ENCODE peak calls at places on chromosomes 7 and 10, in five cellular contexts. One of them, this sample, is unnamed.

GRCh38 chr7:27167916-27168264 is 2.6 kb upstream of the HOXA9 start:
- DNase-seq in heart left ventricle: no peak
- DNase-seq in psoas muscle: no peak
- DNase-seq in stomach: no peak
- DNase-seq in hepatocyte: no peak
- DNase-seq in this sample: no peak

GRCh38 chr10:17049195-17049594 is 80.4 kb downstream of the CUBN start:
- DNase-seq in heart left ventricle: no peak
- DNase-seq in psoas muscle: no peak
- DNase-seq in stomach: no peak
- DNase-seq in hepatocyte: no peak
- DNase-seq in this sample: no peak

GRCh38 chr7:43791665-43792064 is 33.2 kb downstream of the BLVRA start:
- DNase-seq in heart left ventricle: no peak
- DNase-seq in psoas muscle: no peak
- DNase-seq in stomach: no peak
- DNase-seq in hepatocyte: no peak
- DNase-seq in this sample: no peak

GRCh38 chr7:149229526-149229925 is 9.9 kb upstream of the ZNF212 start:
- DNase-seq in heart left ventricle: no peak
- DNase-seq in psoas muscle: no peak
- DNase-seq in stomach: no peak
- DNase-seq in hepatocyte: no peak
- DNase-seq in this sample: no peak

GRCh38 chr10:119205926-119206602 is 1.3 kb upstream of the GRK5 start:
- DNase-seq in heart left ventricle: peak
- DNase-seq in psoas muscle: peak
- DNase-seq in stomach: peak
- DNase-seq in hepatocyte: peak
- DNase-seq in this sample: no peak

GRCh38 chr7:41574377-41574776 is 128.5 kb downstream of the INHBA start:
- DNase-seq in heart left ventricle: no peak
- DNase-seq in psoas muscle: no peak
- DNase-seq in stomach: no peak
- DNase-seq in hepatocyte: no peak
- DNase-seq in this sample: no peak

GRCh38 chr7:135886334-135887132 is 90.6 kb downstream of the MTPN start:
- DNase-seq in heart left ventricle: no peak
- DNase-seq in psoas muscle: no peak
- DNase-seq in stomach: no peak
- DNase-seq in hepatocyte: no peak
- DNase-seq in this sample: no peak

GRCh38 chr10:132238371-132239125 is 51.8 kb downstream of the DPYSL4 start:
- DNase-seq in heart left ventricle: no peak
- DNase-seq in psoas muscle: peak
- DNase-seq in stomach: no peak
- DNase-seq in hepatocyte: no peak
- DNase-seq in this sample: no peak

GRCh38 chr7:94174375-94174774 is 170.2 kb upstream of the BET1 start:
- DNase-seq in heart left ventricle: no peak
- DNase-seq in psoas muscle: no peak
- DNase-seq in stomach: no peak
- DNase-seq in hepatocyte: no peak
- DNase-seq in this sample: no peak

GRCh38 chr7:24038993-24039392 is 245.0 kb upstream of the NPY start:
- DNase-seq in heart left ventricle: no peak
- DNase-seq in psoas muscle: no peak
- DNase-seq in stomach: no peak
- DNase-seq in hepatocyte: no peak
- DNase-seq in this sample: no peak

DNA sequence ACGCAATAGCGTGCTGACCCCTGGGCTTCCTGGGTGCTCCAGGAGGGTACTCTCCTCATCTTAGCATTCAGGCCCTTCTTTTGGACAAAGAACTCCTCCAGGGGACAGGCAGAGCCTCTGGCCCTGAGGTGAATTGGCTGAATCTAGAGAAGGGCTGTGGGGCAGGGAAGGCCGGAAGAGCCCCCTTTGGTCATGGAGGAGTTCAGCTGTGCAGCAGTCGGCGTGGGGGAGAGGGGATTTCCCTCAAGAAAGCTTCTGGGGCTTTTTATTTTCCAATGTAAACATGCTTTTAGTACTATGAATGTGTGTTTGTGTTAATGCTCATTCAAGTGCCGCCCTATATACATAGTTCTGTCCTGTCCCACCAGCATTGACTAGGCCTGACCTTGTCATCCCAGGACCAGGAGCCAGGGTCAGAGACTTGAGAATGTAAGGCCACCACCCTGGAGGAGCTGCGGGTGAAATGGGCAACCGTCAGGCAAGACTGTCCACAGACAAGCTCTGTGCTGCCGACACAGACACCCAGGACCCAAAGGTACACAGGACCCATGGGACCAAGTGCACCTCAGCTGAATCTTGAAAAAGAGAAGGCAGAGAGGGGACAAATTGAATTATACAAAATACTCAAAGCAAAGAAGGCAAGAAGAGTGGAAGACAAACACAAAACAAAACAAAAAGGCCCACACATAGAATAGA is 38.7 kb downstream of the FIGNL1 start:
- DNase-seq in heart left ventricle: no peak
- DNase-seq in psoas muscle: no peak
- DNase-seq in stomach: no peak
- DNase-seq in hepatocyte: no peak
- DNase-seq in this sample: no peak
- H3K4me3 ChIP-seq in heart left ventricle: no peak
- H3K4me3 ChIP-seq in psoas muscle: no peak
- H3K4me3 ChIP-seq in stomach: no peak
- H3K4me3 ChIP-seq in hepatocyte: no peak
- H3K4me3 ChIP-seq in this sample: no peak

GRCh38 chr7:130957140-130957513 is 223.1 kb upstream of the KLF14 start:
- DNase-seq in heart left ventricle: no peak
- DNase-seq in psoas muscle: no peak
- DNase-seq in stomach: no peak
- DNase-seq in hepatocyte: no peak
- DNase-seq in this sample: no peak
- H3K4me3 ChIP-seq in heart left ventricle: no peak
- H3K4me3 ChIP-seq in psoas muscle: no peak
- H3K4me3 ChIP-seq in stomach: no peak
- H3K4me3 ChIP-seq in hepatocyte: no peak
- H3K4me3 ChIP-seq in this sample: no peak

GRCh38 chr10:89659185-89660131 is 14.4 kb upstream of the PANK1 start:
- DNase-seq in heart left ventricle: no peak
- DNase-seq in psoas muscle: no peak
- DNase-seq in stomach: no peak
- DNase-seq in hepatocyte: no peak
- DNase-seq in this sample: peak
- H3K4me3 ChIP-seq in heart left ventricle: no peak
- H3K4me3 ChIP-seq in psoas muscle: no peak
- H3K4me3 ChIP-seq in stomach: no peak
- H3K4me3 ChIP-seq in hepatocyte: no peak
- H3K4me3 ChIP-seq in this sample: no peak

GRCh38 chr7:64876792-64877713 is 26.0 kb upstream of the ZNF273 start:
- DNase-seq in heart left ventricle: peak
- DNase-seq in psoas muscle: peak
- DNase-seq in stomach: peak
- DNase-seq in hepatocyte: peak
- DNase-seq in this sample: no peak
- H3K4me3 ChIP-seq in heart left ventricle: peak
- H3K4me3 ChIP-seq in psoas muscle: peak
- H3K4me3 ChIP-seq in stomach: peak
- H3K4me3 ChIP-seq in hepatocyte: no peak
- H3K4me3 ChIP-seq in this sample: no peak

DNA sequence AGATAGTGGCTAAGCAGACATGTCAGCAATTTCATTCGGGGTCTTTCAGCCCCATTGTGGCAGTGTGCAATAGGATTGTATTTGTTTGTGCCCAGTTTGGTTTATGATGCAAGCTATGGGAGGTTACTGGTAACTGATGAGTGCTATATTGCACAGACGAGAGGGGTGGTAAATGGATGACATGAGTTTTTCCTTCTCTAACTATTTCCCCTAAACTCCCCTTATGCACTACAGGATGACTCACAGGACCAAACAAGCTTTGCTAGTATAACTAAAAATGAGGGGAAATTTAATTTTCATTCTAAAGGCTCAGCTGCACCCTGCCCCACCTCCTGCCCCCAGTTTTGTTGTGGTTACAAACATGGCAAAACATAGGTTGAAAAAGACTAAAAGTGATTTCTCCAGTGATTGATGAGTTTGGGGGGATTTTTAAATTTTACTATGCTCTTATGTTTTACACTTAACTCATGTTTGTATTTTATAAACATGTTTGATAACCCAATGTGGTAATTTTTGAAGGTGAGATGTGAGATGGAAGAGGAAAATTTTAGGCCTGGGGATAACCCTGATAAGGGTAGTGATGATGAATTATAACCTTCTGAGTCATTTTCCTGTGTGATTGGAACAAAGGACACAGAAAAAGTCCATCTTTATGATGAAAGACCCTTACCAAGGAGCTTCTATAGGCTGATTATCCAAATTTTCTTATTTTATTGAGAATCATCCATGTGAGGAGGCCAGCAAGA is 60.8 kb upstream of the NAMPT start:
- DNase-seq in heart left ventricle: no peak
- DNase-seq in psoas muscle: no peak
- DNase-seq in stomach: no peak
- DNase-seq in hepatocyte: no peak
- DNase-seq in this sample: no peak
- H3K4me3 ChIP-seq in heart left ventricle: no peak
- H3K4me3 ChIP-seq in psoas muscle: no peak
- H3K4me3 ChIP-seq in stomach: no peak
- H3K4me3 ChIP-seq in hepatocyte: no peak
- H3K4me3 ChIP-seq in this sample: no peak

GRCh38 chr7:48301201-48301600 is 129.9 kb downstream of the ABCA13 start:
- DNase-seq in heart left ventricle: no peak
- DNase-seq in psoas muscle: no peak
- DNase-seq in stomach: no peak
- DNase-seq in hepatocyte: no peak
- DNase-seq in this sample: no peak
- H3K4me3 ChIP-seq in heart left ventricle: no peak
- H3K4me3 ChIP-seq in psoas muscle: no peak
- H3K4me3 ChIP-seq in stomach: no peak
- H3K4me3 ChIP-seq in hepatocyte: no peak
- H3K4me3 ChIP-seq in this sample: no peak

GRCh38 chr7:84145892-84146291 is 48.7 kb downstream of the SEMA3A start:
- DNase-seq in heart left ventricle: no peak
- DNase-seq in psoas muscle: no peak
- DNase-seq in stomach: no peak
- DNase-seq in hepatocyte: no peak
- DNase-seq in this sample: no peak

GRCh38 chr7:84144935-84145334 is 49.7 kb downstream of the SEMA3A start:
- DNase-seq in heart left ventricle: no peak
- DNase-seq in psoas muscle: no peak
- DNase-seq in stomach: no peak
- DNase-seq in hepatocyte: no peak
- DNase-seq in this sample: no peak

GRCh38 chr7:84142726-84143125 is 51.9 kb downstream of the SEMA3A start:
- DNase-seq in heart left ventricle: no peak
- DNase-seq in psoas muscle: no peak
- DNase-seq in stomach: no peak
- DNase-seq in hepatocyte: no peak
- DNase-seq in this sample: no peak

GRCh38 chr7:84139986-84140729 is 54.4 kb downstream of the SEMA3A start:
- DNase-seq in heart left ventricle: no peak
- DNase-seq in psoas muscle: no peak
- DNase-seq in stomach: no peak
- DNase-seq in hepatocyte: no peak
- DNase-seq in this sample: no peak

DNA sequence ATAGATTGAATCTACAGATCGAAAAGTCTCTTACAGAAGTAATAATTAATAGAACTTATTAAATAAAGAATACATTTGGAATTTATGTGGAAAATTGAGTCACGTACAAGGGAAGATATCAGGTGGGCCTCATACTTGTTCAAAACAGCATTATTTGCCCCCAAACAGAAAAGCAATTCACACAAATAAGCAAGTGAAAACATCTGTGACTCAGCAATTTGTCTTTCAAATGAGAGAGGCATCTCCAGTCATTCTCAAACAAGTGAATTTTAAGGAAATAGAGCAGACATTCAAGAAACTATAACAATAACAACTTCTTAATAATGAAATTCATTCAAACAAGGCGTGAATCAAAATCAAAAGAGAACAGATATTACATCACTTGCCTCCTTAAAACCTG is 50.1 kb downstream of the SEMA3A start:
- DNase-seq in heart left ventricle: no peak
- DNase-seq in psoas muscle: no peak
- DNase-seq in stomach: no peak
- DNase-seq in hepatocyte: no peak
- DNase-seq in this sample: no peak
- H3K4me3 ChIP-seq in heart left ventricle: no peak
- H3K4me3 ChIP-seq in psoas muscle: no peak
- H3K4me3 ChIP-seq in stomach: no peak
- H3K4me3 ChIP-seq in hepatocyte: no peak
- H3K4me3 ChIP-seq in this sample: no peak

GRCh38 chr10:129604333-129605032 is 137.4 kb downstream of the MGMT start:
- DNase-seq in heart left ventricle: no peak
- DNase-seq in psoas muscle: no peak
- DNase-seq in stomach: no peak
- DNase-seq in hepatocyte: no peak
- DNase-seq in this sample: no peak

GRCh38 chr10:129602938-129603520 is 136.0 kb downstream of the MGMT start:
- DNase-seq in heart left ventricle: no peak
- DNase-seq in psoas muscle: no peak
- DNase-seq in stomach: no peak
- DNase-seq in hepatocyte: no peak
- DNase-seq in this sample: no peak

GRCh38 chr10:129605266-129605985 is 138.4 kb downstream of the MGMT start:
- DNase-seq in heart left ventricle: no peak
- DNase-seq in psoas muscle: no peak
- DNase-seq in stomach: no peak
- DNase-seq in hepatocyte: no peak
- DNase-seq in this sample: no peak

GRCh38 chr10:129607607-129608006 is 140.6 kb downstream of the MGMT start:
- DNase-seq in heart left ventricle: no peak
- DNase-seq in psoas muscle: no peak
- DNase-seq in stomach: no peak
- DNase-seq in hepatocyte: no peak
- DNase-seq in this sample: no peak

GRCh38 chr10:129605986-129606518 is 139.0 kb downstream of the MGMT start:
- DNase-seq in heart left ventricle: no peak
- DNase-seq in psoas muscle: no peak
- DNase-seq in stomach: no peak
- DNase-seq in hepatocyte: no peak
- DNase-seq in this sample: no peak
- H3K4me3 ChIP-seq in heart left ventricle: no peak
- H3K4me3 ChIP-seq in psoas muscle: peak
- H3K4me3 ChIP-seq in stomach: no peak
- H3K4me3 ChIP-seq in hepatocyte: no peak
- H3K4me3 ChIP-seq in this sample: no peak